ENCODE peak calls at places on chromosomes 12 and 14, in five cellular contexts. R is GM23248, A is mammary epithelial cell, W is lower lobe of right lung, Z is heart left ventricle. N is an unnamed sample. For H3K9me3, the result is how much of the 10 kb centered on the place peaks cover.

GRCh38 chr12:109291531-109292341 is 17.3 kb downstream of the FOXN4 start:
- DNase-seq in R (peak), A (no peak), W (no peak), Z (peak), N (no peak)

GRCh38 chr14:69713127-69713800 is 53.7 kb upstream of the SRSF5 start:
- DNase-seq in R (no peak), A (peak), W (no peak), Z (no peak), N (no peak)

GRCh38 chr12:1972856-1973317 is 31.4 kb downstream of the DCP1B start:
- DNase-seq in R (peak), A (no peak), W (no peak), Z (peak), N (no peak)

GRCh38 chr14:68683326-68683725 is 109.5 kb downstream of the ZFP36L1 start:
- DNase-seq in R (peak), A (no peak), W (no peak), Z (peak), N (no peak)

GRCh38 chr12:117092886-117093285 is 6.3 kb downstream of the TESC start:
- DNase-seq in R (no peak), A (no peak), W (peak), Z (no peak), N (no peak)

GRCh38 chr12:122840580-122841513 is 5.6 kb downstream of the HIP1R start:
- DNase-seq in R (peak), A (peak), W (peak), Z (no peak), N (no peak)

GRCh38 chr12:46253544-46254162 is 15.2 kb downstream of the SLC38A1 start:
- DNase-seq in R (no peak), A (no peak), W (no peak), Z (no peak), N (no peak)

GRCh38 chr14:47674546-47675238 is 713 bp downstream of the MDGA2 start:
- DNase-seq in R (no peak), A (no peak), W (no peak), Z (no peak), N (no peak)

GRCh38 chr12:26810330-26810729 is 22.7 kb downstream of the ITPR2 start:
- DNase-seq in R (peak), A (peak), W (no peak), Z (peak), N (no peak)

GRCh38 chr14:76974365-76974764 is 54.1 kb downstream of the IRF2BPL start:
- DNase-seq in R (no peak), A (no peak), W (no peak), Z (no peak), N (no peak)

GRCh38 chr12:1107669-1108068 is 116.6 kb downstream of the ERC1 start:
- DNase-seq in R (no peak), A (no peak), W (no peak), Z (no peak), N (no peak)

GRCh38 chr12:3980504-3981272 is 107.5 kb upstream of the PARP11 start:
- DNase-seq in R (no peak), A (no peak), W (no peak), Z (no peak), N (no peak)

GRCh38 chr14:21233457-21234076 is 35.7 kb downstream of the HNRNPC start:
- DNase-seq in R (peak), A (no peak), W (no peak), Z (no peak), N (no peak)

GRCh38 chr14:58763210-58763609 is 125.4 kb downstream of the DACT1 start:
- DNase-seq in R (no peak), A (no peak), W (no peak), Z (no peak), N (no peak)

GRCh38 chr12:31518680-31519227 is 72.2 kb downstream of the DENND5B start:
- DNase-seq in R (peak), A (peak), W (no peak), Z (no peak), N (no peak)

GRCh38 chr14:101018561-101019290 is 115.2 kb upstream of the RTL1 start:
- DNase-seq in R (no peak), A (no peak), W (no peak), Z (no peak), N (no peak)

GRCh38 chr12:113056381-113056630 is 224 bp upstream of the DTX1 start:
- DNase-seq in R (no peak), A (no peak), W (no peak), Z (no peak), N (no peak)

GRCh38 chr14:59189281-59189821 is 884 bp downstream of the DAAM1 start:
- DNase-seq in R (peak), A (peak), W (peak), Z (peak), N (peak)

GRCh38 chr12:27279836-27280235 is 35.8 kb downstream of the STK38L start:
- DNase-seq in R (no peak), A (no peak), W (no peak), Z (no peak), N (no peak)

GRCh38 chr12:96493101-96493500 is 3.7 kb downstream of the CFAP54 start:
- DNase-seq in R (peak), A (peak), W (no peak), Z (no peak), N (no peak)

GRCh38 chr12:4809013-4809448 is 88.8 kb downstream of the GALNT8 start:
- DNase-seq in R (no peak), A (no peak), W (no peak), Z (no peak), N (no peak)

GRCh38 chr12:124517260-124518050 is 50.0 kb downstream of the NCOR2 start:
- DNase-seq in R (peak), A (peak), W (peak), Z (peak), N (no peak)

GRCh38 chr14:55316528-55316927 is 45.3 kb downstream of the FBXO34 start:
- DNase-seq in R (no peak), A (no peak), W (no peak), Z (no peak), N (no peak)

GRCh38 chr12:110556705-110557104 is 26.4 kb downstream of the PPTC7 start:
- DNase-seq in R (no peak), A (no peak), W (no peak), Z (no peak), N (no peak)

GRCh38 chr14:37048666-37049071 is 123.7 kb downstream of the SLC25A21 start:
- DNase-seq in R (peak), A (peak), W (no peak), Z (no peak), N (no peak)

GRCh38 chr14:95432152-95433093 is 84.0 kb downstream of the SYNE3 start:
- DNase-seq in R (peak), A (peak), W (no peak), Z (peak), N (no peak)

GRCh38 chr12:79454338-79454777 is 236.4 kb downstream of the PAWR start:
- DNase-seq in R (peak), A (peak), W (no peak), Z (no peak), N (no peak)

GRCh38 chr14:69996197-69996596 is 117.0 kb downstream of the SMOC1 start:
- DNase-seq in R (peak), A (peak), W (no peak), Z (no peak), N (no peak)

GRCh38 chr14:96761066-96761465 is 36.1 kb upstream of the VRK1 start:
- DNase-seq in R (no peak), A (no peak), W (no peak), Z (no peak), N (no peak)

GRCh38 chr14:76876076-76876475 is 49.9 kb downstream of the LRRC74A start:
- DNase-seq in R (peak), A (peak), W (no peak), Z (peak), N (peak)

GRCh38 chr12:104360157-104360556 is 56.6 kb downstream of the EID3 start:
- DNase-seq in R (peak), A (no peak), W (no peak), Z (no peak), N (no peak)

GRCh38 chr12:117660896-117661295 is 299.5 kb upstream of the NOS1 start:
- DNase-seq in R (no peak), A (no peak), W (no peak), Z (no peak), N (no peak)

GRCh38 chr14:87811246-87811645 is 181.7 kb downstream of the GALC start:
- DNase-seq in R (no peak), A (peak), W (no peak), Z (no peak), N (no peak)

GRCh38 chr12:76726626-76727025 is 37.3 kb upstream of the ZDHHC17 start:
- DNase-seq in R (no peak), A (no peak), W (no peak), Z (no peak), N (no peak)

GRCh38 chr12:77808534-77808933 is 22.2 kb upstream of the NAV3 start:
- DNase-seq in R (no peak), A (no peak), W (no peak), Z (no peak), N (no peak)

GRCh38 chr14:23294734-23295561 is 7.7 kb downstream of the PPP1R3E start:
- DNase-seq in R (peak), A (no peak), W (peak), Z (no peak), N (peak)

GRCh38 chr12:130817804-130818203 is 21.2 kb downstream of the STX2 start:
- DNase-seq in R (no peak), A (no peak), W (no peak), Z (no peak), N (no peak)

GRCh38 chr12:130819681-130820080 is 19.4 kb downstream of the STX2 start:
- DNase-seq in R (no peak), A (no peak), W (no peak), Z (no peak), N (no peak)

GRCh38 chr12:130816055-130816454 is 23.0 kb downstream of the STX2 start:
- DNase-seq in R (no peak), A (no peak), W (no peak), Z (no peak), N (no peak)

GRCh38 chr12:130818381-130819247 is 20.4 kb downstream of the STX2 start:
- DNase-seq in R (peak), A (peak), W (peak), Z (peak), N (peak)

DNA sequence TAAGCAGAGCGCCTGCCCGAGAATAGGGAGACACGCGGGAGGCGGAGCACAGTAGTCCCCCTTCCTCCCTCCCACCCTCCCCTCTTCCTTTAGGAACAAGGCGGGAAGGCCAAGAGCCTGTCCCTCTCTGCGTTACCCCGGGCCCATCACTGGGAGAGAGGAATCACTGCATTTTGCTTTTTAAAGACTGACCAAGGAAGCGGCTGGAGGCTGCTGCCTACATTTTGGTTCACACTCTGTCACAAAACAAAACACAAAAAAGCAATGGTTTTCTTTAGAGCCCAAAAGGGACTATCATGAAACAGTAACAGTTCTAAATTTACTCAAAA is 19.8 kb downstream of the STX2 start:
- DNase-seq in R (no peak), A (no peak), W (no peak), Z (no peak), N (no peak)
- H3K4me3 ChIP-seq in R (no peak), A (no peak), W (peak), Z (peak), N (no peak)

GRCh38 chr12:111605931-111606625 is 7.0 kb upstream of the ATXN2 start:
- DNase-seq in R (peak), A (no peak), W (no peak), Z (no peak), N (no peak)

GRCh38 chr12:111606651-111607232 is 7.6 kb upstream of the ATXN2 start:
- DNase-seq in R (no peak), A (no peak), W (no peak), Z (no peak), N (no peak)

GRCh38 chr12:111602348-111602747 is 3.2 kb upstream of the ATXN2 start:
- DNase-seq in R (no peak), A (no peak), W (no peak), Z (no peak), N (no peak)

DNA sequence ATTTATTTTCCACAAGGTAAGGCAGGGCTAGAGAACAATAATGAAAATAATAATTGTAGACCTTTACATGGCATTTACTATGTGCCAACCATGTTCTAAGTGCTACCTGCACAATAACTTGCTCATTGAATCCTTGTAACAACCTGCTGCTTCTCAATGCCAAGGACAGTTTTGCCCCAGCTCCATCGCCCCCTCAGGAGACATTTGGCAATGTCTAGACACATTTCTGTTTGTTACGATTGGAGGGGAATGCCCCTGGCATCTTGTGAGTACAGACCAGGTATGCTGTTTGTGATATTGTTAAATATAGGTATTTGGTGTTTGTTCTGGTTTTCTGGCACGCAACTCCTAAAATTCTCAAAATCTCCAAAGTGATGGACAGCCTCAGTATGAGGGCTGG is 8.1 kb upstream of the ATXN2 start:
- DNase-seq in R (no peak), A (no peak), W (no peak), Z (no peak), N (no peak)
- H3K9me3 ChIP-seq in R (under half), A (under half), W (under half), Z (under half), N (under half)

GRCh38 chr12:64609543-64610091 is 678 bp upstream of the RASSF3 start:
- DNase-seq in R (peak), A (peak), W (no peak), Z (no peak), N (no peak)
- H3K27ac ChIP-seq in R (peak), A (peak), W (peak), Z (peak), N (peak)

GRCh38 chr12:70719084-70719483 is 81.9 kb upstream of the PTPRB start:
- DNase-seq in R (no peak), A (no peak), W (no peak), Z (no peak), N (no peak)

GRCh38 chr12:70721958-70722357 is 84.7 kb upstream of the PTPRB start:
- DNase-seq in R (no peak), A (no peak), W (no peak), Z (no peak), N (no peak)

GRCh38 chr12:70722584-70723343 is 85.5 kb upstream of the PTPRB start:
- DNase-seq in R (no peak), A (no peak), W (no peak), Z (no peak), N (no peak)

GRCh38 chr12:70721216-70721615 is 84.0 kb upstream of the PTPRB start:
- DNase-seq in R (no peak), A (no peak), W (no peak), Z (no peak), N (no peak)

DNA sequence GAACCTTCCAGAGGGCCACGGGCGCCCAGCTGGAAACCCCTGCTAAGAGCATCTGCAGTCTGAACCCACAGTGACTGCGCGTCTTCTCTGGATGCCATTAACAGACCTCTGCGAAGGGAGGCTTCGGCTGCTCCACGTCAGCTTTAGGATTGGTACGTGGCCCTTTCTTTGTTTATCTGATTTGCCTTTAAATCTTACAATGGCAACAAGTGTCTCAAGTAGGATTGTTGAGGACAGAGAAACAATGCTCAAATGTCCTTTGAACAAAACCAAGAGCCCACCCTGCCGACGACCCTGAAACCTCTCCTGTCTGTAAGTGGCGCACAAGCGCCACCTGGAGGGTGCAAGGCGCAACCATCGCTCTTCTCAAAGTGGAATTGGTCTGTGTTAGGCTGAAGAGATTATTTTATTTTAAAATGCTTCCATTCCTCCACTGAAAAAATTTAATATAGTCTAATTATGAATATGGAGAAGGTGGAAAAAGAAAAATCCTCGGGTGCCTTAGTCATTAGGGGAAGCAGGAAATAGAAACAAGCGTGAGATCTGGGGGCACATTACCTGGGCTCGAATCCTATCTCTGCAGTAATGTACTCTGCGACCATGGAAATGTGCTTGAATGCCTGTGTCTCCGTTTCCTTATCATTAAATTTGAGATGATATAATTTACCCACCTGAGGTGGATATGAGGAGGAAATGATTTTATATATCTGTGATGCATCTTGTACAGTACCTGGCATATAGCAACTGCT is 82.6 kb upstream of the PTPRB start:
- DNase-seq in R (peak), A (peak), W (peak), Z (peak), N (no peak)
- H3K4me3 ChIP-seq in R (peak), A (peak), W (peak), Z (peak), N (no peak)

GRCh38 chr14:106812788-106813476 is 1286.5 kb downstream of the TMEM121 start:
- DNase-seq in R (no peak), A (no peak), W (no peak), Z (no peak), N (no peak)
- H3K9me3 ChIP-seq in R (under half), A (under half), W (under half), Z (under half), N (under half)